ENCODE peak calls at places on chromosomes 11 and 22, in six cellular contexts. V is IMR-90, E is upper lobe of right lung, M is MM.1S, J is K562, Z is kidney. H is an unnamed sample.

GRCh38 chr11:41309716-41310115 is 149.7 kb downstream of the LRRC4C start:
- DNase-seq in Z (no peak), E (no peak), M (peak; percentile 57), J (no peak), V (no peak), H (no peak)

GRCh38 chr11:116596346-116597260 is 176.2 kb downstream of the BUD13 start:
- DNase-seq in E (peak; percentile 34), V (no peak), Z (no peak), M (no peak), J (no peak), H (no peak)

GRCh38 chr11:5753943-5754342 is at the start of gene OR52N4:
- DNase-seq in M (no peak), Z (no peak), E (no peak), J (no peak), V (no peak), H (no peak)

GRCh38 chr11:130705670-130706421 is 210.4 kb downstream of the SNX19 start:
- DNase-seq in M (no peak), J (no peak), Z (no peak), V (no peak), E (no peak), H (no peak)

GRCh38 chr22:20230777-20231420 is 37.2 kb downstream of the RTN4R start:
- DNase-seq in Z (no peak), M (no peak), E (no peak), J (no peak), V (no peak), H (no peak)

GRCh38 chr22:46800102-46800857 is 37.8 kb downstream of the TBC1D22A start:
- DNase-seq in V (no peak), Z (peak; percentile 55), J (no peak), M (no peak), E (no peak), H (no peak)

GRCh38 chr22:22316589-22316988 is 72.0 kb downstream of the VPREB1 start:
- DNase-seq in J (no peak), E (no peak), V (no peak), M (no peak), Z (no peak), H (no peak)

GRCh38 chr22:47918276-47918928 is 1156.0 kb downstream of the TBC1D22A start:
- DNase-seq in J (no peak), V (no peak), M (peak; percentile 82), E (no peak), Z (no peak), H (no peak)

GRCh38 chr11:120078397-120078796 is 59.5 kb downstream of the TRIM29 start:
- DNase-seq in M (no peak), J (no peak), Z (no peak), E (no peak), V (no peak), H (no peak)

DNA sequence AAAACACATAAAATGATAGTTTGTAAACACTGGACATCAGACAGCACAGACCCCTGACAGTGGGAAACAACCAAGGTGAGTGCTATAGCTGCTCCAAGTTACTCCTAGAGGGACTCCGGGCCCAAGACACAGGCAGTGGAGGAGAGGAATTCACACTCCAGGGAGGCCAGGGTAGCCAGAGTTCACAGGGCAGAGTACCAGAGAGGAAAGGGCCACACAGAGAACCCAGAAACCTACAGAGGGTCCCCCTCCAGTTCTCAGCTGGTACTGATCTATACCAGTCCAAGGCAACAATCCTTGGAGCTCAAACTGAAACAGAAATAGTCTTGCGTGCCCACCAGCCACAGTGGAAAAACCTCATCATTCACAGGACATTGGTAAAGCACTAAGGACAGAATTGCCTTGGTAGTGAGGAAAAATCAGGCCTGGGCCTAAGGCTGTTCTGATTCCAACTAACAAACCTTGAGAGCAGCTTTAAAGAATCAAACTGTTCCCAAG is 7.6 kb downstream of the VPS37C start:
- DNase-seq in J (no peak), M (no peak), Z (no peak), E (no peak), V (no peak), H (no peak)
- H3K27ac ChIP-seq in J (no peak overlapping the region), M (no peak overlapping the region), Z (peak overlapping the region; percentile 61), E (peak overlapping the region; percentile 14), V (peak overlapping the region; percentile 83), H (peak overlapping the region; percentile 86)

DNA sequence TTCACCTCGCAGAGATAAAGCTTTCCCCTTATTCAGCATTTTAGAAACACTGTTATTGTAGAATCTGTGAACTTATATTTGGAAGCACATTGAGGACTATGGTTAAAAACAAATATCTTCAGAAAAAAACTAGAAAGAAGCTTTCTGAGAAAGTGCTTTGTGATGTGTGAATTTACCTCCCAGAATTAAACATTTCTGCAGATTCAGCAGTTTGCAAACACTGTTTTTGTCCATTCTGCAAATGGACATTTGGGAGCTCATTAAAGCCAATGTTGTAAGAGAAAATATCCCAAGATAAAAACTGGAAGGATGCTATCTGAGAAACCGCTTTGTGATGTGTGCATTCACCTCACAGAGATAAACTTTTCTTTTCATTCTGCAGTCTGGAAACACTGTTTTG is 272.7 kb downstream of the OR4A5 start:
- DNase-seq in M (no peak), Z (no peak), J (no peak), E (no peak), V (no peak), H (no peak)
- H3K9me3 ChIP-seq in M (no peaks in the 10 kb centered on the region), Z (peaks cover 23% of the 10 kb centered on the region), J (no peaks in the 10 kb centered on the region), E (peaks cover 56% of the 10 kb centered on the region), V (no peaks in the 10 kb centered on the region), H (no peaks in the 10 kb centered on the region)

DNA sequence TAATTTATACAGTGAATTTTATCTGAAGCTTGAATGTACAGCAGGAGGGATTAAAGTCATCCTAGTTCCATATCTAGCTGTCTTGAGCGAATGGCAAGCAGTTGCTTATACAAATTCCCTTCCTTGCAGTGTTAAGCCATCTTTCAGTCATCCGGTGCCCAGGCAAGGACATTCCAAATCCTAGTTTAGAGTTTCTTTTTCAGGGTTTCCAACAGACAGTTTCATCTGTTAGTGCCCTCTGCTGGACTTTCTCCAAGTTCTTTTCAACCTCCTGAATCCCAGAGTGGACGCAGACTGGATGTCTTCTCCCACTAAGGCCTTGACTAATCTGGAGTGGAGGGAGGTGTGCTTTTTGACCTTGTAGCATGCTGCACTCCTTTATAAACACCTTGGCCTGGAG is 45.4 kb downstream of the GRAMD1B start:
- DNase-seq in Z (no peak), E (no peak), V (peak; percentile 57), J (peak; percentile 10), M (no peak), H (peak; percentile 76)
- TF ChIP-seq CTCF in Z (peak; percentile 11), E (no peak), V (peak; percentile 32), J (no peak), M (peak; percentile 21), H (peak; percentile 40)

GRCh38 chr11:68077617-68078592 is 39.1 kb downstream of the TCIRG1 start:
- DNase-seq in M (no peak), J (no peak), Z (no peak), V (peak; percentile 18), E (no peak), H (no peak)

GRCh38 chr11:68082478-68082877 is 38.7 kb downstream of the CHKA start:
- DNase-seq in Z (no peak), E (no peak), M (no peak), V (no peak), J (no peak), H (no peak)

GRCh38 chr11:68083517-68083916 is 37.7 kb downstream of the CHKA start:
- DNase-seq in E (no peak), J (no peak), M (no peak), Z (no peak), V (no peak), H (no peak)

GRCh38 chr11:68076371-68077042 is 37.7 kb downstream of the TCIRG1 start:
- DNase-seq in E (no peak), Z (no peak), J (peak; percentile 21), M (no peak), V (no peak), H (no peak)

DNA sequence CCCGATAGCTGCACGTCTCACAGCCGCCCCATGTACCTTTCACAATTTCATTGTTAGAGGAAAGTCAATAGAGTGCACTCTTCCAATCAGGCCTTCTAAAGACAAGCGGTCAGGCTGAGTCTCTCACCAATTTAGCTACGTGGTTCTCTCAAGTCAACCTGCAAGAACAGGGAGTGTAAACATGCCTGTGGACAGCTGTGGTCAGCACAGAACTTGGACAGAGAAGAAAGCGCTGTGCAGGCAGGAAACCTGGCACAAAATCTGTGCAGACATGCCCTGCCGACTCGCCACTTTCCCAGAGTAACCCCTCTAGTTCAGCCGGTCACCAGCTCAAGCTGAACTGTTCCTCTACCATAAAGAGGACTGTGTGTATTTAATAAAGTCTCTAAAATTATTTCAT is 39.5 kb downstream of the CHKA start:
- DNase-seq in E (no peak), V (no peak), Z (no peak), J (no peak), M (no peak), H (no peak)
- H3K27ac ChIP-seq in E (no peak overlapping the region), V (no peak overlapping the region), Z (no peak overlapping the region), J (no peak overlapping the region), M (no peak overlapping the region), H (no peak overlapping the region)

GRCh38 chr11:112503410-112503809 is 242.8 kb upstream of the PLET1 start:
- DNase-seq in E (no peak), Z (no peak), M (no peak), J (no peak), V (no peak), H (no peak)

GRCh38 chr11:112497826-112498225 is 237.2 kb upstream of the PLET1 start:
- DNase-seq in J (no peak), V (no peak), E (no peak), M (no peak), Z (no peak), H (no peak)

GRCh38 chr11:112498701-112499100 is 238.0 kb upstream of the PLET1 start:
- DNase-seq in J (no peak), M (no peak), E (no peak), Z (no peak), V (no peak), H (no peak)

GRCh38 chr11:112499153-112499907 is 238.7 kb upstream of the PLET1 start:
- DNase-seq in E (no peak), M (no peak), J (no peak), V (no peak), Z (peak; percentile 60), H (no peak)

GRCh38 chr11:112499908-112500204 is 239.2 kb upstream of the PLET1 start:
- DNase-seq in J (no peak), M (no peak), Z (no peak), E (no peak), V (no peak), H (no peak)
- H3K9me3 ChIP-seq in J (no peaks in the 10 kb centered on the region), M (no peaks in the 10 kb centered on the region), Z (no peaks in the 10 kb centered on the region), E (no peaks in the 10 kb centered on the region), V (no peaks in the 10 kb centered on the region), H (no peaks in the 10 kb centered on the region)

DNA sequence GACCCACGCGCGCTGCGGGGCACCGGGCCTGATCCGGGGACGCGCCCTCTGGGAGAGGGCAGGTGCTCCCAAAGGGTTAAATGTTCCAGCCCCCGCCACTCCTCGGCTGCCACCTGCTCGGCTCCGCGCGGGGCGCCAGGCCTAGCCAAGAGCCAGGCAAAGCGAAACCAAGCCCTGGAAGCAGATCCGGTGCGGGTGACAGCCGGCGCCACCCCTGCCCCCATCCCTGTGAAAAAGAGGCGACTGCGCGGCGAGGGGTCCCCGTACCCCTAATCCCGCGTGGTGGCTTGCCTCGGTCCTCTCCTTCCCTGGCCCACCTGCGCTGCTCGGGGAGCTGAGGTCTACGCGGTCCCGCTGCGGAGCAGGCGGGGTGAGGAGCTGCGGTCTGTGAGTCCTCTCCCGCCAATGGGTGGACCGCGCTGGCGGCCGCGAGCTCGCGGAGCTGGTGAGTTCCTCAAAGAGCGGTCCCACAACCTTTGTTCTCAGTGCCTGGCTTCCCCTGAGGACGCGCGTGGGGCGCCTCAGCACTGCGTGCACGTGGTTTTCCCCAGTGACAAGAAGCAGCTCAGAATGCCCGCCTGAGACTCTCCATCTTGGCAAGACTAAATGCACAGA is at the start of gene ME3:
- DNase-seq in M (peak; percentile 68), E (peak; percentile 90), J (no peak), Z (peak; percentile 87), V (peak; percentile 44), H (peak; percentile 49)
- TF ChIP-seq CTCF in M (no peak), E (no peak), J (no peak), Z (no peak), V (no peak), H (no peak)

H was measured in cardiac muscle cell.